ENCODE peak calls at places on chromosomes 11 and 22, in six cellular contexts. One of them, this sample, is unnamed.

GRCh38 chr11:110928373-110928772 is 216.1 kb upstream of the ARHGAP20 start:
- DNase-seq in GM04504: no peak
- DNase-seq in GM20000: no peak
- DNase-seq in C1 segment of cervical spinal cord: no peak
- DNase-seq in substantia nigra: no peak
- DNase-seq in sciatic nerve: no peak
- DNase-seq in this sample: no peak

GRCh38 chr22:47389201-47389600 is 626.8 kb downstream of the TBC1D22A start:
- DNase-seq in C1 segment of cervical spinal cord: no peak
- DNase-seq in sciatic nerve: no peak
- DNase-seq in GM20000: no peak
- DNase-seq in GM04504: no peak
- DNase-seq in substantia nigra: no peak
- DNase-seq in this sample: no peak

GRCh38 chr11:69005631-69006368 is 7.2 kb downstream of the MRGPRF start:
- DNase-seq in GM04504: no peak
- DNase-seq in C1 segment of cervical spinal cord: no peak
- DNase-seq in GM20000: no peak
- DNase-seq in sciatic nerve: peak; percentile 54
- DNase-seq in substantia nigra: no peak
- DNase-seq in this sample: no peak

GRCh38 chr11:129374993-129375721 is 491 bp upstream of the BARX2 start:
- DNase-seq in GM04504: no peak
- DNase-seq in sciatic nerve: no peak
- DNase-seq in GM20000: peak; percentile 27
- DNase-seq in substantia nigra: no peak
- DNase-seq in C1 segment of cervical spinal cord: no peak
- DNase-seq in this sample: no peak

GRCh38 chr11:71245601-71246391 is 6.6 kb downstream of the SHANK2 start:
- DNase-seq in C1 segment of cervical spinal cord: no peak
- DNase-seq in GM20000: no peak
- DNase-seq in substantia nigra: no peak
- DNase-seq in sciatic nerve: no peak
- DNase-seq in GM04504: no peak
- DNase-seq in this sample: no peak

GRCh38 chr22:39316440-39317083 is 2.9 kb downstream of the RPL3 start:
- DNase-seq in GM04504: peak; percentile 87
- DNase-seq in C1 segment of cervical spinal cord: peak; percentile 50
- DNase-seq in GM20000: peak; percentile 65
- DNase-seq in sciatic nerve: peak; percentile 88
- DNase-seq in substantia nigra: no peak
- DNase-seq in this sample: peak; percentile 76

GRCh38 chr22:17198188-17199130 is 20.8 kb downstream of the ADA2 start:
- DNase-seq in C1 segment of cervical spinal cord: peak; percentile 41
- DNase-seq in substantia nigra: peak; percentile 15
- DNase-seq in sciatic nerve: no peak
- DNase-seq in GM04504: no peak
- DNase-seq in GM20000: no peak
- DNase-seq in this sample: no peak

GRCh38 chr11:94521684-94522083 is 9.4 kb downstream of the C11orf97 start:
- DNase-seq in C1 segment of cervical spinal cord: no peak
- DNase-seq in GM04504: no peak
- DNase-seq in sciatic nerve: no peak
- DNase-seq in substantia nigra: no peak
- DNase-seq in GM20000: no peak
- DNase-seq in this sample: no peak

GRCh38 chr22:27075891-27076290 is 418.5 kb downstream of the MIAT start:
- DNase-seq in C1 segment of cervical spinal cord: no peak
- DNase-seq in GM04504: no peak
- DNase-seq in substantia nigra: no peak
- DNase-seq in sciatic nerve: no peak
- DNase-seq in GM20000: no peak
- DNase-seq in this sample: no peak

GRCh38 chr22:20610243-20610686 is 102.9 kb downstream of the MED15 start:
- DNase-seq in substantia nigra: no peak
- DNase-seq in sciatic nerve: no peak
- DNase-seq in GM04504: no peak
- DNase-seq in C1 segment of cervical spinal cord: no peak
- DNase-seq in GM20000: no peak
- DNase-seq in this sample: no peak

GRCh38 chr22:24417901-24418641 is 9.3 kb upstream of the ADORA2A start:
- DNase-seq in GM20000: no peak
- DNase-seq in sciatic nerve: no peak
- DNase-seq in GM04504: no peak
- DNase-seq in substantia nigra: no peak
- DNase-seq in C1 segment of cervical spinal cord: no peak
- DNase-seq in this sample: no peak

GRCh38 chr11:1206391-1207271 is 16.2 kb upstream of the MUC5B start:
- DNase-seq in GM04504: no peak
- DNase-seq in sciatic nerve: peak; percentile 51
- DNase-seq in C1 segment of cervical spinal cord: no peak
- DNase-seq in GM20000: no peak
- DNase-seq in substantia nigra: no peak
- DNase-seq in this sample: no peak

GRCh38 chr11:2582436-2582931 is 117.3 kb downstream of the KCNQ1OT1 start:
- DNase-seq in substantia nigra: no peak
- DNase-seq in C1 segment of cervical spinal cord: no peak
- DNase-seq in GM20000: no peak
- DNase-seq in sciatic nerve: peak; percentile 49
- DNase-seq in GM04504: no peak
- DNase-seq in this sample: no peak

GRCh38 chr11:45209904-45210699 is 63.7 kb downstream of the PRDM11 start:
- DNase-seq in GM04504: no peak
- DNase-seq in substantia nigra: no peak
- DNase-seq in sciatic nerve: peak; percentile 77
- DNase-seq in C1 segment of cervical spinal cord: peak; percentile 29
- DNase-seq in GM20000: peak; percentile 56
- DNase-seq in this sample: peak; percentile 32